ENCODE peak calls at places on chromosomes 2 and 18, in eight cellular contexts. I is pancreas, G is esophagus muscularis mucosa, J is tibial artery, U is A673, E is mesendoderm, R is mucosa of descending colon, H is psoas muscle. O is an unnamed sample.

GRCh38 chr2:85998071-85998991 is 107.4 kb downstream of the POLR1A start:
- DNase-seq in I (no peak), G (no peak), J (peak; percentile 64), U (no peak), E (peak; percentile 84), R (no peak), H (peak; percentile 50), O (no peak)

GRCh38 chr2:164061129-164061746 is 325.4 kb upstream of the FIGN start:
- DNase-seq in I (no peak), G (no peak), J (no peak), U (peak; percentile 50), E (peak; percentile 71), R (no peak), H (no peak), O (peak; percentile 42)

GRCh38 chr18:45652303-45652702 is 37.0 kb downstream of the SLC14A2 start:
- DNase-seq in I (no peak), G (no peak), J (no peak), U (no peak), E (no peak), R (no peak), H (no peak), O (no peak)

GRCh38 chr18:13067124-13067523 is 76.0 kb downstream of the CEP192 start:
- DNase-seq in I (no peak), G (no peak), J (no peak), U (no peak), E (no peak), R (no peak), H (no peak), O (no peak)

GRCh38 chr2:6254446-6254845 is 562.3 kb downstream of the SOX11 start:
- DNase-seq in I (no peak), G (no peak), J (no peak), U (peak; percentile 22), E (no peak), R (no peak), H (no peak), O (no peak)

GRCh38 chr2:236403811-236404210 is 139.6 kb upstream of the ASB18 start:
- DNase-seq in I (no peak), G (peak; percentile 77), J (no peak), U (no peak), E (no peak), R (no peak), H (no peak), O (no peak)

GRCh38 chr2:189751080-189751658 is 11.4 kb downstream of the OSGEPL1 start:
- DNase-seq in I (no peak), G (no peak), J (no peak), U (peak; percentile 58), E (peak; percentile 57), R (no peak), H (no peak), O (no peak)

GRCh38 chr2:86042256-86043168 is 63.2 kb downstream of the POLR1A start:
- DNase-seq in I (no peak), G (no peak), J (no peak), U (no peak), E (no peak), R (no peak), H (no peak), O (peak; percentile 42)

GRCh38 chr18:9719421-9719981 is 11.4 kb downstream of the RAB31 start:
- DNase-seq in I (no peak), G (no peak), J (no peak), U (peak; percentile 83), E (peak; percentile 50), R (no peak), H (no peak), O (no peak)

GRCh38 chr18:46297621-46298020 is 193.4 kb downstream of the HAUS1 start:
- DNase-seq in I (no peak), G (no peak), J (no peak), U (no peak), E (no peak), R (no peak), H (no peak), O (no peak)

GRCh38 chr2:33412920-33413319 is 63.5 kb upstream of the RASGRP3 start:
- DNase-seq in I (no peak), G (no peak), J (no peak), U (peak; percentile 48), E (peak; percentile 53), R (no peak), H (no peak), O (no peak)

GRCh38 chr2:68606759-68607158 is 36.6 kb upstream of the PROKR1 start:
- DNase-seq in I (no peak), G (no peak), J (no peak), U (no peak), E (no peak), R (no peak), H (no peak), O (no peak)

GRCh38 chr2:129374452-129374851 is 605.0 kb upstream of the RAB6C start:
- DNase-seq in I (no peak), G (no peak), J (no peak), U (no peak), E (no peak), R (no peak), H (no peak), O (no peak)

GRCh38 chr18:48020337-48021250 is 90.1 kb upstream of the SMAD2 start:
- DNase-seq in I (no peak), G (no peak), J (no peak), U (no peak), E (no peak), R (no peak), H (no peak), O (peak; percentile 17)

GRCh38 chr2:55425449-55425848 is 5.8 kb upstream of the CCDC88A start:
- DNase-seq in I (no peak), G (no peak), J (no peak), U (peak; percentile 71), E (no peak), R (no peak), H (no peak), O (no peak)

GRCh38 chr18:79919089-79919488 is 32.4 kb downstream of the SLC66A2 start:
- DNase-seq in I (peak; percentile 62), G (no peak), J (peak; percentile 10), U (no peak), E (no peak), R (peak; percentile 29), H (no peak), O (no peak)

GRCh38 chr2:3317871-3318270 is 59.7 kb downstream of the EIPR1 start:
- DNase-seq in I (no peak), G (no peak), J (no peak), U (no peak), E (no peak), R (no peak), H (no peak), O (no peak)

GRCh38 chr2:15732341-15733077 is 140.8 kb downstream of the DDX1 start:
- DNase-seq in I (no peak), G (no peak), J (no peak), U (no peak), E (no peak), R (no peak), H (no peak), O (no peak)
- H3K4me1 ChIP-seq in I (peaks cover 15% of the 10 kb centered on the region), G (peaks cover 54% of the 10 kb centered on the region), J (peaks cover 45% of the 10 kb centered on the region), U (no peaks in the 10 kb centered on the region), E (peaks cover 7% of the 10 kb centered on the region), R (peaks cover 5% of the 10 kb centered on the region), H (peaks cover 17% of the 10 kb centered on the region), O (peaks cover 30% of the 10 kb centered on the region)

DNA sequence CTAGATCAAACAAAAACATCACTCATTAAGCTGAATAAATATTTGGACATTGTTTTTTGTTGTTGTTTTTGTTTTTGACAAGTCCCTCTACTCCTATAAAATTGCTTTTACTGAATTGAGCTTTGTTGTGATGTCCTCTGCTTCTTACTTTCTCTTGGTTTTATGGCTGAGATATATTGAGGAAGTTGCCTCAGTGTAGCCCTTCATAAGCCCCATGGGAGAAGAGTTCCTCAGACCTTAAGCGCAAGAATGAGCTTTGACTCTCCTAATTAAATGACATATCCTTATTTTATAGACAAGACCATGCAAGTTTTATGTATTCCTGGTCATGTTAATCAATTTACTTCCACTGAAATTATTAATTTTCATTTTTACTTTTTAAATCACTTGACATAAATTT is 54.9 kb downstream of the CERKL start:
- DNase-seq in I (no peak), G (no peak), J (no peak), U (peak; percentile 11), E (no peak), R (no peak), H (no peak), O (no peak)
- H3K4me1 ChIP-seq in I (no peaks in the 10 kb centered on the region), G (no peaks in the 10 kb centered on the region), J (no peaks in the 10 kb centered on the region), U (no peaks in the 10 kb centered on the region), E (no peaks in the 10 kb centered on the region), R (no peaks in the 10 kb centered on the region), H (no peaks in the 10 kb centered on the region), O (no peaks in the 10 kb centered on the region)

DNA sequence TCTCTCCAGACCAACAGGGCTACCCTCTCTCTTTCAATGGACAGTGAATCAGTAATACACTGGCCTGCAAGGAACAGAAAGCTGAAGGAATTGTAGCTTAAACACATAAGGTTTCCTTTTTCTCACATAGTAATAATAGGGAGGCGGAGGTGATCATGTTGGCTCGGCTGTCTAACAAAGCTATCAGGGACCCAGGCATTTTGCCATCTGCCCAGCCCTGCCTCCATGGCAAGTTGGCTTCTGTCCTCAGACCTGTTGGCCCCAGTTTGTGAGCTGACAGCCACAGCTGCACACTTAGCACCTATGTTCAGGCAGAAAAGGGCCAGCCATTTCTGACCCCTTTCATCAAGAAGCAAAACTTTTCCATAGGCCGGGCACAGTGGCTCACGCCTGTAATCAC is 2.0 kb upstream of the CHRNG start:
- DNase-seq in I (peak; percentile 90), G (no peak), J (no peak), U (no peak), E (no peak), R (no peak), H (no peak), O (no peak)
- H3K4me1 ChIP-seq in I (no peaks in the 10 kb centered on the region), G (no peaks in the 10 kb centered on the region), J (no peaks in the 10 kb centered on the region), U (no peaks in the 10 kb centered on the region), E (peaks cover 2% of the 10 kb centered on the region), R (no peaks in the 10 kb centered on the region), H (peaks cover 16% of the 10 kb centered on the region), O (no peaks in the 10 kb centered on the region)

GRCh38 chr18:789397-789796 is 22.6 kb downstream of the YES1 start:
- DNase-seq in I (no peak), G (no peak), J (no peak), U (no peak), E (no peak), R (no peak), H (no peak), O (no peak)

GRCh38 chr18:784470-785172 is 27.4 kb downstream of the YES1 start:
- DNase-seq in I (no peak), G (no peak), J (no peak), U (no peak), E (peak; percentile 24), R (no peak), H (no peak), O (no peak)

GRCh38 chr18:785242-785641 is 26.8 kb downstream of the YES1 start:
- DNase-seq in I (no peak), G (no peak), J (no peak), U (no peak), E (no peak), R (no peak), H (no peak), O (no peak)
- H3K4me1 ChIP-seq in I (no peaks in the 10 kb centered on the region), G (peaks cover 25% of the 10 kb centered on the region), J (no peaks in the 10 kb centered on the region), U (peaks cover 9% of the 10 kb centered on the region), E (peaks cover 2% of the 10 kb centered on the region), R (no peaks in the 10 kb centered on the region), H (peaks cover 5% of the 10 kb centered on the region), O (no peaks in the 10 kb centered on the region)

O was measured in Peyer's patch.